ENCODE peak calls at places on chromosomes 2 and 18, in six cellular contexts. U is fibroblast of the aortic adventitia, C is fibroblast of lung, G is ovary, A is IMR-90, E is tibial artery. X is an unnamed sample.

GRCh38 chr18:30682667-30683066 is 359.9 kb downstream of the DSC3 start:
- DNase-seq in U (no peak), C (peak), G (no peak), A (no peak), E (no peak), X (peak)

GRCh38 chr2:236754234-236754924 is 184.8 kb downstream of the ACKR3 start:
- DNase-seq in U (no peak), C (no peak), G (no peak), A (no peak), E (no peak), X (no peak)

GRCh38 chr2:59690849-59691248 is 862.6 kb downstream of the BCL11A start:
- DNase-seq in U (no peak), C (no peak), G (no peak), A (no peak), E (no peak), X (no peak)

GRCh38 chr2:193187816-193188215 is 993.1 kb upstream of the TMEFF2 start:
- DNase-seq in U (no peak), C (no peak), G (no peak), A (no peak), E (no peak), X (no peak)

GRCh38 chr2:72137498-72138010 is 10.1 kb downstream of the CYP26B1 start:
- DNase-seq in U (peak), C (peak), G (peak), A (peak), E (peak), X (no peak)

GRCh38 chr18:23172981-23173380 is 37.7 kb downstream of the CABLES1 start:
- DNase-seq in U (no peak), C (no peak), G (no peak), A (no peak), E (no peak), X (no peak)

GRCh38 chr2:85133751-85134254 is 611 bp downstream of the TCF7L1 start:
- DNase-seq in U (peak), C (peak), G (peak), A (peak), E (peak), X (no peak)

GRCh38 chr2:117763806-117764205 is 50.7 kb upstream of the DDX18 start:
- DNase-seq in U (no peak), C (no peak), G (no peak), A (no peak), E (no peak), X (no peak)

GRCh38 chr18:69127844-69128486 is 272.7 kb upstream of the DOK6 start:
- DNase-seq in U (peak), C (peak), G (no peak), A (no peak), E (no peak), X (no peak)

GRCh38 chr2:45765847-45766254 is 114.4 kb downstream of the PRKCE start:
- DNase-seq in U (peak), C (peak), G (no peak), A (peak), E (no peak), X (no peak)

GRCh38 chr18:5890606-5891360 is 4.5 kb downstream of the TMEM200C start:
- DNase-seq in U (no peak), C (no peak), G (peak), A (no peak), E (no peak), X (no peak)

GRCh38 chr2:53826587-53827397 is 33.0 kb downstream of the GPR75 start:
- DNase-seq in U (no peak), C (peak), G (no peak), A (peak), E (no peak), X (no peak)

GRCh38 chr18:41484069-41484468 is 471.0 kb upstream of the PIK3C3 start:
- DNase-seq in U (no peak), C (no peak), G (no peak), A (no peak), E (no peak), X (no peak)

GRCh38 chr2:2757764-2758163 is 426.7 kb upstream of the MYT1L start:
- DNase-seq in U (no peak), C (no peak), G (no peak), A (no peak), E (no peak), X (no peak)

DNA sequence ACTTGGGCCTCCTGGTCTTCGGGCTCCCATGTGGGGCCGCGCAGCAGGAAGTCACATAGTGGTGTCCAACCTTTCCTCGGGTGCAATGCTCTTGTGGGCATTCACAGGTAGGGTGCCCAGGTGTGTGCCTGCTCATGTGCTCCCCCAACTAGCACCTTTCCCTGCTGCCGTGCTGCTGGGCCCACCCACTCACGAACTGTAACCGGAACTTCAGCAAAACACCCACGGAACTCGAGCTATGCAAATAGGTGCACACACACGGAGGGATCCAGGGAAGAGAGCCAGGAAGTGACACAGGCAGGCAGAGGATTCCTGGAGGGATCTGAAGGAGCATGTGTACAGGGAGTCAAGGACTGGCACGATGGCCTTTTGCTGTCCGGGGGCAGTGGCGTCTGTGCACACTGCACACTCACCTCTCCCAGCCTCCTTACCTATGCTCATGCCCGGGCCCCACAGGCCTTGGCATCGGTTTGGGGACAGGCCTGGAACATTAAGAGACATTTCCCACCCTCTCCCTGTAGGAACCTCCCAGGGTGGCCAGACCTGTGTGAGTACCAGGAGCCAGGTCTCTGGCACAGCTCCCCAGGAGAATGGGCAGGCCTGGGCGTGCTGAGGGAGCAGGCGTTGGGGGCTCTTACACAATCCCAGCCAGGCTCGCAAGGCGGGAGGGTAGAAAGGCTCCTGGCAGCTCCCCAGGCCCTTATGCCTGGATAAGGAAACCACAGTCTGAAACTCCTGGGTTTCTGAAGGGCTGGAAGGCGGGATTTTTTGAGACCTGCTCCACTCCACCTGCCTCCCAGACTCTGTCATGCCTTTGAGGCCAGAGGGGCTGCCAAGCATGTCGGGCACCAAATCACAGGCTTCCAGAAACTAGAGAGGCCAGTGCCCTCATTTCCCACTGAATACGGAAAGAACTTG is 6.6 kb upstream of the PTMA start:
- DNase-seq in U (peak), C (peak), G (peak), A (peak), E (no peak), X (no peak)
- TF ChIP-seq CTCF in U (no peak), C (no peak), G (no peak), A (no peak), E (no peak), X (no peak)

GRCh38 chr2:199356412-199356811 is 101.3 kb downstream of the SATB2 start:
- DNase-seq in U (no peak), C (no peak), G (no peak), A (peak), E (no peak), X (no peak)
- H3K4me3 ChIP-seq in U (no peak), C (no peak), G (no peak), A (no peak), E (no peak), X (no peak)

GRCh38 chr18:33835419-33835818 is 257.4 kb downstream of the ASXL3 start:
- DNase-seq in U (no peak), C (no peak), G (no peak), A (no peak), E (no peak), X (no peak)

GRCh38 chr18:33831424-33831823 is 253.4 kb downstream of the ASXL3 start:
- DNase-seq in U (no peak), C (no peak), G (no peak), A (no peak), E (no peak), X (no peak)

GRCh38 chr18:33830210-33830609 is 252.2 kb downstream of the ASXL3 start:
- DNase-seq in U (no peak), C (no peak), G (no peak), A (no peak), E (no peak), X (no peak)

GRCh38 chr18:33837191-33837590 is 259.2 kb downstream of the ASXL3 start:
- DNase-seq in U (no peak), C (no peak), G (no peak), A (no peak), E (no peak), X (no peak)

DNA sequence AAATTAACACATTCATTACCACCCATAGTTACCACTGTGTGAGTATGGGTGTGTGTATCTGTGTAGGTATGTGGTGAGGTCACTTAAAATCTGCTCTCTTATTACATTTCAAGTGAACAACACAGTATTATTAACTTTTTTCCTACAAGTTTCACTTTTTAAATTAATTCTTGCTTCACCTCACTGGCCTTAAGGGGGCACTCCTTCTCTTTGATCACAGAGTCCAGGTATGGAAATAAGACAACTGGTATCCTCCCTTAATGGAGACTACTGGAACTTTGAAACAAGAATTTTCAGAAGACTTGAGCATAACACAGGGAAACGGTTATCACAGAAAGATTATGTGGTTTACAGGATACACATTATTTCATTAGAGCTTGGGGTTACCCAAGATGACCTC is 255.8 kb downstream of the ASXL3 start:
- DNase-seq in U (no peak), C (no peak), G (no peak), A (no peak), E (no peak), X (no peak)
- TF ChIP-seq CTCF in U (no peak), C (no peak), G (no peak), A (no peak), E (no peak), X (no peak)

DNA sequence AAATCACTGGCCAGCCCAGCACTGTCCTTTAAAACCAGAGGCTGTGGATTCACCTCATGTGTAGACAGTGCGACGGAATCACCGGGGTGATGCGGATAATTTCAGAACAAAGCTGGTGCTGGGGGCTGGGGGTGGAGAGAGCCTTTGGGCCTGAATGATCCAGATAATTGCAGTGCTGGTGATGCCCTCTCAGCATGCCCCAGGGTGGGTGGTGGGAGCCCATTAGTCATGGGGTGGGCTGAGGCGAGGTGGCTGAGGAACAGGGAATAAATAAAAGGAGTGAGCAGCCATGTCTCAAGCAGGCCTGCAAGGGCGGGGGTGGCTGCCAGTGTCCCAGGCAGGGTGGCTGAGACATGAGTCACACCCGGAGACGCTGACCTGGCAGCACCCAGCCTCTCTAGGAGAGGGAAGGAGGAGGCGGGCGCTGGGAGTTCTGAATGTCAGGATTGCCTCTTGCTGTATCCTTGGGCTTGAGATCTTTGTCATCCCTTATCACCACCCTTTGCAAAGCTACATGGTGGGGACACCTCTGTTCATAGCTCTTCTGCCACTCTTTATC is 151.0 kb upstream of the MSH6 start:
- DNase-seq in U (peak), C (peak), G (no peak), A (peak), E (peak), X (no peak)
- H3K4me3 ChIP-seq in U (no peak), C (no peak), G (no peak), A (no peak), E (no peak), X (no peak)

GRCh38 chr2:33126552-33126951 is 179.8 kb downstream of the LTBP1 start:
- DNase-seq in U (no peak), C (no peak), G (no peak), A (no peak), E (no peak), X (no peak)
- TF ChIP-seq CTCF in U (peak), C (peak), G (no peak), A (no peak), E (no peak), X (no peak)

DNA sequence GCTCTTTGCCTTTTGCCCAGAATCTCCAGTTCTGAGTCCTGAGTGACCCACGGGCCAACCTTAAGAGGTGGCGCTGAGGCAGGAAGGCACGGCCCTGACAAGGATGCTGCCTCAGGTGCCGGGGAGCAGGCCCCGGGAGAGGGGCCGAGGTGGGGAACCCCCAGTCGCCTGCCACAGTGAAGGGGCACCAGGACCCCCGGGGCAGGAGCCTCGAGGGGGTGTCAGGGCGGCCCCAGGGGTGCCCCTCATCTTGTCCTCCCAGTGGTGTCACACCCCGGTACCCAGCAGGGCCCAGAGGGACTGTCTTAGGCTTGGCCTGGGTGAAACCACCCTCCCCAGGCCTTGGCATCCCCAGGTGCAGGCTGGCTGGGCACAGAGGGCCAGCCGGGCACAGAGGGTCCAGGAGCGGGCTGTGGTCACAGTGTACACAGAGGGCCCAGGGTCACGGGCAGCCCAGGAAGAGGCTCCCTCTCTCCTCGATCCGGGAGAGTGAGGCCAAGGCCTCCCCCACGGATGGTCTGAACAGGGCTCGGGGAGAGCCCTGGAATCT is 1.0 kb downstream of the PDCD1 start:
- DNase-seq in U (no peak), C (no peak), G (no peak), A (no peak), E (no peak), X (no peak)
- H3K4me3 ChIP-seq in U (no peak), C (no peak), G (no peak), A (no peak), E (no peak), X (no peak)